ENCODE peak calls at places on chromosomes 5 and 9, in ten cellular contexts. Q is activated CD4-positive, alpha-beta T cell treated with anti-CD3 and anti-CD28 coated beads for 48 hours; M is ovary; P is A549; O is IMR-90; V is dorsolateral prefrontal cortex; T is adipocyte; W is NCI-H1417; D is neuronal stem cell; L is iPS-NIHi11. K is an unnamed sample.
A peak's percentile ranks its signal among the peaks of the same experiment; 100 is the strongest.

GRCh38 chr9:129582865-129583264 is 38.0 kb downstream of the C9orf50 start:
- DNase-seq in V (no peak), L (no peak), D (no peak), T (no peak), O (no peak), W (no peak), Q (peak; percentile 52), P (no peak), M (no peak), K (no peak)

GRCh38 chr9:118418887-118419620 is 714.9 kb downstream of the TLR4 start:
- DNase-seq in V (no peak), O (no peak), L (no peak), T (no peak), P (peak; percentile 29), W (no peak), Q (no peak), D (no peak), M (no peak), K (no peak)

GRCh38 chr5:168317521-168318147 is 26.2 kb downstream of the WWC1 start:
- DNase-seq in O (peak; percentile 100), Q (no peak), L (no peak), D (no peak), T (peak; percentile 62), M (no peak), W (peak; percentile 5), V (no peak), P (peak; percentile 98), K (peak; percentile 72)

GRCh38 chr5:133738271-133738670 is 125.9 kb upstream of the FSTL4 start:
- DNase-seq in T (no peak), M (no peak), O (no peak), D (no peak), V (no peak), P (no peak), L (no peak), W (no peak), Q (no peak), K (no peak)

GRCh38 chr9:97802276-97802675 is 50.8 kb upstream of the FOXE1 start:
- DNase-seq in M (no peak), T (peak; percentile 6), O (peak; percentile 68), Q (no peak), V (no peak), W (no peak), P (peak; percentile 54), L (no peak), D (no peak), K (no peak)

GRCh38 chr9:114053246-114054005 is 24.7 kb downstream of the AMBP start:
- DNase-seq in W (no peak), P (no peak), V (no peak), M (no peak), O (no peak), T (no peak), L (no peak), Q (no peak), D (no peak), K (no peak)

GRCh38 chr5:33588654-33589372 is 148.0 kb downstream of the TARS1 start:
- DNase-seq in Q (peak; percentile 66), L (peak; percentile 68), M (no peak), V (no peak), W (no peak), T (no peak), O (no peak), D (no peak), P (peak; percentile 56), K (no peak)

GRCh38 chr5:145062280-145062679 is 772.9 kb downstream of the PRELID2 start:
- DNase-seq in M (no peak), W (no peak), V (no peak), O (peak; percentile 58), D (no peak), Q (no peak), T (peak; percentile 8), L (no peak), P (no peak), K (no peak)

K was measured in retina.